ENCODE peak calls at places on chromosome 6, in eight cellular contexts. W, S, R, L, G, N, T and H are unnamed samples.

GRCh38 chr6:85390105-85390728 is 59.7 kb upstream of the NT5E start:
- DNase-seq in W (no peak), S (no peak), R (peak), L (no peak), G (no peak), N (peak), T (no peak), H (peak)

GRCh38 chr6:33886673-33887144 is 82.9 kb upstream of the MLN start:
- DNase-seq in W (no peak), S (peak), R (peak), L (no peak), G (peak), N (peak), T (peak), H (no peak)

GRCh38 chr6:167558213-167558869 is 233.5 kb downstream of the TTLL2 start:
- DNase-seq in W (no peak), S (peak), R (no peak), L (no peak), G (no peak), N (no peak), T (no peak), H (no peak)

GRCh38 chr6:131164506-131164905 is 29.2 kb downstream of the AKAP7 start:
- DNase-seq in W (no peak), S (no peak), R (no peak), L (no peak), G (no peak), N (peak), T (no peak), H (no peak)

GRCh38 chr6:21340563-21340962 is 253.0 kb upstream of the SOX4 start:
- DNase-seq in W (no peak), S (no peak), R (peak), L (no peak), G (no peak), N (no peak), T (no peak), H (no peak)

GRCh38 chr6:93366506-93366905 is 52.9 kb downstream of the EPHA7 start:
- DNase-seq in W (no peak), S (no peak), R (no peak), L (no peak), G (no peak), N (no peak), T (no peak), H (no peak)

GRCh38 chr6:12472601-12473038 is 182.5 kb downstream of the EDN1 start:
- DNase-seq in W (no peak), S (peak), R (peak), L (no peak), G (no peak), N (peak), T (peak), H (no peak)

GRCh38 chr6:20441921-20442320 is 40.2 kb downstream of the E2F3 start:
- DNase-seq in W (no peak), S (no peak), R (no peak), L (no peak), G (no peak), N (no peak), T (no peak), H (no peak)

GRCh38 chr6:5208039-5208438 is 52.7 kb downstream of the LYRM4 start:
- DNase-seq in W (no peak), S (no peak), R (no peak), L (no peak), G (no peak), N (peak), T (no peak), H (no peak)

GRCh38 chr6:34170341-34170740 is 24.5 kb upstream of the GRM4 start:
- DNase-seq in W (no peak), S (no peak), R (no peak), L (no peak), G (no peak), N (no peak), T (no peak), H (no peak)

GRCh38 chr6:149454405-149454848 is 30.4 kb downstream of the ZC3H12D start:
- DNase-seq in W (no peak), S (peak), R (peak), L (no peak), G (no peak), N (peak), T (peak), H (peak)

GRCh38 chr6:56742122-56742791 is 99.6 kb upstream of the DST start:
- DNase-seq in W (no peak), S (peak), R (peak), L (no peak), G (no peak), N (peak), T (no peak), H (no peak)

GRCh38 chr6:35085359-35086281 is 55.5 kb downstream of the TCP11 start:
- DNase-seq in W (no peak), S (no peak), R (no peak), L (no peak), G (no peak), N (no peak), T (no peak), H (no peak)

GRCh38 chr6:155228549-155229166 is 35.2 kb upstream of the CLDN20 start:
- DNase-seq in W (no peak), S (peak), R (no peak), L (no peak), G (no peak), N (peak), T (no peak), H (no peak)

GRCh38 chr6:21115111-21115510 is 478.4 kb upstream of the SOX4 start:
- DNase-seq in W (peak), S (peak), R (no peak), L (no peak), G (no peak), N (peak), T (no peak), H (no peak)

GRCh38 chr6:127606131-127606562 is 29.2 kb downstream of the C6orf58 start:
- DNase-seq in W (peak), S (peak), R (peak), L (no peak), G (peak), N (peak), T (peak), H (peak)
- TF ChIP-seq CTCF in W (peak), S (peak), R (peak), L (no peak), G (peak), N (peak), T (peak), H (no peak)

GRCh38 chr6:81241717-81242116 is 510.8 kb downstream of the TENT5A start:
- DNase-seq in W (peak), S (peak), R (peak), L (no peak), G (peak), N (peak), T (no peak), H (no peak)
- TF ChIP-seq CTCF in W (peak), S (peak), R (peak), L (no peak), G (peak), N (peak), T (no peak), H (peak)

GRCh38 chr6:24043848-24044247 is 82.2 kb upstream of the NRSN1 start:
- DNase-seq in W (no peak), S (no peak), R (no peak), L (no peak), G (no peak), N (no peak), T (no peak), H (no peak)
- TF ChIP-seq CTCF in W (no peak), S (no peak), R (no peak), L (no peak), G (no peak), N (no peak), T (no peak), H (no peak)

GRCh38 chr6:1363729-1364572 is 25.4 kb upstream of the FOXF2 start:
- DNase-seq in W (no peak), S (no peak), R (peak), L (peak), G (no peak), N (peak), T (no peak), H (no peak)
- TF ChIP-seq CTCF in W (peak), S (peak), R (no peak), L (peak), G (peak), N (peak), T (no peak), H (no peak)

GRCh38 chr6:38806833-38807232 is 91.7 kb downstream of the DNAH8 start:
- DNase-seq in W (no peak), S (no peak), R (no peak), L (no peak), G (no peak), N (no peak), T (no peak), H (peak)

GRCh38 chr6:38808039-38808438 is 92.9 kb downstream of the DNAH8 start:
- DNase-seq in W (no peak), S (no peak), R (no peak), L (no peak), G (no peak), N (no peak), T (no peak), H (no peak)

GRCh38 chr6:38805682-38806081 is 90.6 kb downstream of the DNAH8 start:
- DNase-seq in W (no peak), S (no peak), R (no peak), L (no peak), G (no peak), N (no peak), T (no peak), H (no peak)

GRCh38 chr6:38805127-38805655 is 90.1 kb downstream of the DNAH8 start:
- DNase-seq in W (no peak), S (peak), R (no peak), L (no peak), G (no peak), N (no peak), T (no peak), H (no peak)

GRCh38 chr6:38806271-38806670 is 91.2 kb downstream of the DNAH8 start:
- DNase-seq in W (peak), S (no peak), R (no peak), L (no peak), G (no peak), N (no peak), T (no peak), H (no peak)
- TF ChIP-seq CTCF in W (peak), S (no peak), R (no peak), L (no peak), G (no peak), N (no peak), T (no peak), H (no peak)